ENCODE peak calls at places on chromosomes 2 and 18, in four cellular contexts. X is neural progenitor cell; M is A549; O is CD8-positive, alpha-beta T cell. E is an unnamed sample.

GRCh38 chr2:105895995-105896764 is 151.5 kb downstream of the NCK2 start:
- DNase-seq in M (no peak), O (peak; percentile 52), X (no peak), E (no peak)

GRCh38 chr18:49628993-49629795 is 67.3 kb downstream of the LIPG start:
- DNase-seq in X (no peak), M (no peak), O (no peak), E (no peak)

GRCh38 chr2:54888146-54888545 is 162.1 kb downstream of the RTN4 start:
- DNase-seq in O (no peak), M (no peak), X (no peak), E (no peak)

GRCh38 chr2:190920085-190920484 is 39.5 kb downstream of the GLS start:
- DNase-seq in M (no peak), X (no peak), O (no peak), E (no peak)

GRCh38 chr2:42104621-42105020 is 56.8 kb downstream of the PKDCC start:
- DNase-seq in M (no peak), O (no peak), X (no peak), E (no peak)

GRCh38 chr18:22141211-22141610 is 28.2 kb upstream of the GATA6 start:
- DNase-seq in O (no peak), M (no peak), X (no peak), E (no peak)

GRCh38 chr2:9309147-9309546 is 102.5 kb downstream of the ASAP2 start:
- DNase-seq in M (no peak), O (no peak), X (no peak), E (no peak)

GRCh38 chr18:46718501-46719341 is 38.1 kb downstream of the ST8SIA5 start:
- DNase-seq in O (no peak), M (no peak), X (no peak), E (no peak)

GRCh38 chr2:130819915-130820861 is 16.5 kb upstream of the ARHGEF4 start:
- DNase-seq in O (no peak), M (no peak), X (peak; percentile 54), E (no peak)

GRCh38 chr2:131034122-131035051 is 58.9 kb downstream of the FAM168B start:
- DNase-seq in X (peak; percentile 90), M (no peak), O (peak; percentile 52), E (no peak)

GRCh38 chr2:88190808-88191721 is 20.9 kb downstream of the THNSL2 start:
- DNase-seq in O (no peak), M (peak; percentile 40), X (peak; percentile 77), E (peak; percentile 79)

GRCh38 chr2:10022886-10023662 is 20.3 kb upstream of the KLF11 start:
- DNase-seq in M (no peak), X (no peak), O (no peak), E (no peak)

GRCh38 chr2:187500585-187501359 is 52.7 kb upstream of the CALCRL start:
- DNase-seq in O (no peak), M (peak; percentile 25), X (peak; percentile 43), E (no peak)

GRCh38 chr2:180739070-180739469 is 241.3 kb upstream of the UBE2E3 start:
- DNase-seq in X (no peak), O (no peak), M (no peak), E (no peak)

GRCh38 chr18:51211552-51211951 is 14.1 kb upstream of the MEX3C start:
- DNase-seq in X (no peak), O (peak; percentile 43), M (no peak), E (no peak)

GRCh38 chr2:238134393-238134785 is 4.1 kb upstream of the KLHL30 start:
- DNase-seq in X (no peak), M (no peak), O (no peak), E (no peak)

GRCh38 chr2:216765810-216766259 is 70.5 kb upstream of the IGFBP5 start:
- DNase-seq in M (no peak), X (peak; percentile 93), O (no peak), E (peak; percentile 19)

GRCh38 chr2:162712598-162712997 is 126.0 kb downstream of the KCNH7 start:
- DNase-seq in O (no peak), X (no peak), M (no peak), E (no peak)

GRCh38 chr2:183063083-183063482 is 15.5 kb upstream of the DUSP19 start:
- DNase-seq in O (no peak), M (peak; percentile 31), X (no peak), E (no peak)

GRCh38 chr2:163592954-163593622 is 142.7 kb downstream of the FIGN start:
- DNase-seq in X (peak; percentile 12), O (no peak), M (no peak), E (no peak)

DNA sequence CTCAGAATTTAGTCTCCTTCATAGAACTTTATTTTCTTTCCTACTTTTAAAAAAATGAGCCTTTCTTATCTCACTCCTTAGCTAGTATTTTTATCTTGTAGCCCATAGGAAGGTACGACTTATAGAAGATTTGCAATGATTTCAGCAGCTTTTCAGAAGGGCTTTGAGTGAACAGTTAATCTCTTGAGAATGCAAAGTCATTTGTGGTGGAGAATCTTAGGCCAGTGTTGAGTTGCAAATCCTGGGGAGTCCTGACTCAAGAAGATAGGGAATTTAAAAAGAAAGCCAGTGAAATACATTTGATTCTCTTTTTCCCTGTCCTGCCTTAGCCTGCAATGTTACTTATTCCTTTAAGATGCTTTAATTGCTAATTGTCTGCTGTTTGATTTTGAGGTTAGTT is 33.6 kb downstream of the LYPD6 start:
- DNase-seq in X (peak; percentile 45), O (no peak), M (no peak), E (peak; percentile 37)
- H3K4me1 ChIP-seq in X (peaks cover 37% of the 10 kb centered on the region), O (no peaks in the 10 kb centered on the region), M (no peaks in the 10 kb centered on the region), E (no peaks in the 10 kb centered on the region)

DNA sequence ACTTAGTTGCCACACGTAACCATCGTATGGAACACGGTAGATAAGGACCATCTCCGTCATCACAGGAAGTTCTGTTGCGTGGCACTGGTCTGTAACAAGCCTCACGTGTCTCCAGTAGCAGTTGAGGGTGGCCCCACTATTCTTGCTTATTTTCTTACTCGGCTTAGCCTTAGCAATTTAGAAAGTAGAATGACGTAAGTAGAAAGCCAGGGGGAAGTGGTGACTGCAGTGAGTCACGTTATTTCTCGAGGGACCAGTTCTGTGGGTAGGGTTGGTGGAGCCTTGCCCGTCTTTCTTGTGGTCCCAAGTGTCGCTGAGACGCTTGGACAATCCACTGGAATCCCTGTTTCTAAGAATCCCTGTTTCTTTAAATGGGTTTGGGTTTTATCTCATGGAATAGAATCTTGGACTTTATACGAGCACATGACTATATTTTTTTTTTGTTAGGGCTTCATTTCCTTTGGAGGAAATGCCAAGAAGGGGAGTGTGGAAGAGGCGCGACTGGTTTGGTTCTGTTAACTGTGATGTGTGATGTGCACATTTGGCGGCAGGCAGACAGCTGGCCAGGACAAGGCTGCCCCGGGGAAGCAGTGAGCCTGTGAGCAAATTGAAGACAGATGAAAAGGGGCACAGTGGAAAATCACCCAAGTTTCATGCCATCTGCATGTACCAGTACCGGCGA is 96.2 kb downstream of the CABLES1 start:
- DNase-seq in M (no peak), O (peak; percentile 85), X (no peak), E (no peak)
- H3K4me1 ChIP-seq in M (peaks cover 4% of the 10 kb centered on the region), O (peaks cover 11% of the 10 kb centered on the region), X (peaks cover 20% of the 10 kb centered on the region), E (no peaks in the 10 kb centered on the region)

GRCh38 chr2:197209742-197210408 is 100.7 kb downstream of the ANKRD44 start:
- DNase-seq in O (peak; percentile 48), M (no peak), X (no peak), E (no peak)

GRCh38 chr2:197208029-197208428 is 102.6 kb downstream of the ANKRD44 start:
- DNase-seq in O (no peak), M (no peak), X (no peak), E (no peak)

GRCh38 chr2:197208841-197209240 is 101.7 kb downstream of the ANKRD44 start:
- DNase-seq in M (no peak), O (no peak), X (no peak), E (no peak)

GRCh38 chr2:197210450-197210849 is 100.1 kb downstream of the ANKRD44 start:
- DNase-seq in M (no peak), X (no peak), O (no peak), E (no peak)

GRCh38 chr2:197209274-197209673 is 101.3 kb downstream of the ANKRD44 start:
- DNase-seq in M (no peak), X (no peak), O (no peak), E (no peak)
- H3K4me1 ChIP-seq in M (peaks cover 4% of the 10 kb centered on the region), X (no peaks in the 10 kb centered on the region), O (peaks cover 99% of the 10 kb centered on the region), E (no peaks in the 10 kb centered on the region)

GRCh38 chr2:233384017-233384416 is 29.7 kb downstream of the DGKD start:
- DNase-seq in X (no peak), O (no peak), M (no peak), E (no peak)
- H3K4me1 ChIP-seq in X (peaks cover 26% of the 10 kb centered on the region), O (peaks cover 80% of the 10 kb centered on the region), M (peaks cover 99% of the 10 kb centered on the region), E (no peaks in the 10 kb centered on the region)

GRCh38 chr2:233354500-233354924 is 218 bp downstream of the DGKD start:
- DNase-seq in O (no peak), M (no peak), X (no peak), E (no peak)
- H3K4me1 ChIP-seq in O (peaks cover 59% of the 10 kb centered on the region), M (peaks cover 76% of the 10 kb centered on the region), X (no peaks in the 10 kb centered on the region), E (peaks cover 21% of the 10 kb centered on the region)

GRCh38 chr18:77056399-77057015 is 76.1 kb downstream of the MBP start:
- DNase-seq in M (no peak), O (no peak), X (peak; percentile 63), E (no peak)
- H3K4me1 ChIP-seq in M (peaks cover 40% of the 10 kb centered on the region), O (peaks cover 81% of the 10 kb centered on the region), X (peaks cover 24% of the 10 kb centered on the region), E (no peaks in the 10 kb centered on the region)

GRCh38 chr2:202382684-202383083 is 6.6 kb downstream of the BMPR2 start:
- DNase-seq in X (no peak), O (no peak), M (no peak), E (no peak)
- H3K4me1 ChIP-seq in X (peaks cover 19% of the 10 kb centered on the region), O (peaks cover 19% of the 10 kb centered on the region), M (peaks cover 22% of the 10 kb centered on the region), E (peaks cover 3% of the 10 kb centered on the region)

DNA sequence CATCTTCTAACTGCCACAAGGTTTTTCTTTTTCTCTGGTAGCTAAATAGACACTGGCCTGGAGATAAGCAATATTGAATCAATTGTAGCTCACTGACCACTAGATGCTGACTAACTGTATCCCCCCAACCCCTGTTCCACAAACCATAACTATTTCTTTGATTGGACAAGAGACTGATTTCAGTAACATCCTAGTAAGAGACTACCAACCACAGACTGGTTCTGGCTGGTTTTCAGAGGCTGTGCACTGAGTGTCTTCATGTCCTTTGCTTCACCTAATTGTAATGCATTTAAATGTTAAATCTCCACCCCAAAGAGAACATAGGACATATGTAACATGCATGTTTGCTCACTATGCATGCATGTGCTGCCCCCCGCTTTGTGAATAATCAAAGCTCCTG is 3.2 kb upstream of the AAK1 start:
- DNase-seq in M (no peak), X (no peak), O (no peak), E (no peak)
- H3K4me1 ChIP-seq in M (peaks cover 30% of the 10 kb centered on the region), X (peaks cover 13% of the 10 kb centered on the region), O (peaks cover 63% of the 10 kb centered on the region), E (peaks cover 19% of the 10 kb centered on the region)

E was measured in HAP-1.